ENCODE peak calls at places on chromosomes 1 and 21, in four cellular contexts. M, Y, S and Q are unnamed samples.

GRCh38 chr1:236893626-236894545 is 98.8 kb downstream of the MTR start:
- DNase-seq in M (no peak), Y (no peak), S (no peak), Q (no peak)

GRCh38 chr1:23194119-23194984 is 22.9 kb downstream of the HTR1D start:
- DNase-seq in M (no peak), Y (no peak), S (no peak), Q (no peak)

GRCh38 chr1:235642021-235642942 is 7.3 kb downstream of the GNG4 start:
- DNase-seq in M (no peak), Y (no peak), S (no peak), Q (no peak)

GRCh38 chr21:44881586-44881939 is 8.1 kb upstream of the PTTG1IP start:
- DNase-seq in M (no peak), Y (no peak), S (no peak), Q (no peak)

GRCh38 chr1:22143065-22143514 is at the start of gene WNT4:
- DNase-seq in M (peak), Y (no peak), S (no peak), Q (no peak)

GRCh38 chr1:2610036-2610720 is 22.6 kb downstream of the MMEL1 start:
- DNase-seq in M (no peak), Y (no peak), S (no peak), Q (no peak)

GRCh38 chr21:40555129-40555528 is 291.8 kb downstream of the DSCAM start:
- DNase-seq in M (no peak), Y (no peak), S (no peak), Q (no peak)

GRCh38 chr1:201481004-201481380 is 12.0 kb upstream of the PHLDA3 start:
- DNase-seq in M (no peak), Y (peak), S (no peak), Q (no peak)

GRCh38 chr1:172626845-172627244 is 32.1 kb upstream of the FASLG start:
- DNase-seq in M (no peak), Y (no peak), S (no peak), Q (no peak)

GRCh38 chr1:157407917-157408525 is 144.3 kb downstream of the FCRL5 start:
- DNase-seq in M (no peak), Y (no peak), S (no peak), Q (no peak)

GRCh38 chr1:7510389-7510931 is 260.6 kb upstream of the VAMP3 start:
- DNase-seq in M (no peak), Y (no peak), S (no peak), Q (no peak)

GRCh38 chr1:220786337-220787068 is at the start of gene MTARC1:
- DNase-seq in M (peak), Y (no peak), S (peak), Q (peak)

GRCh38 chr1:117959364-117959763 is 29.8 kb downstream of the WDR3 start:
- DNase-seq in M (no peak), Y (no peak), S (no peak), Q (no peak)

GRCh38 chr1:32886012-32886827 is at the start of gene HPCA:
- DNase-seq in M (peak), Y (no peak), S (no peak), Q (no peak)

GRCh38 chr1:33143698-33144097 is 38.1 kb downstream of the TRIM62 start:
- DNase-seq in M (no peak), Y (no peak), S (no peak), Q (no peak)

GRCh38 chr1:52920791-52921291 is 699 bp downstream of the ECHDC2 start:
- DNase-seq in M (peak), Y (peak), S (peak), Q (no peak)

GRCh38 chr1:82625562-82625961 is 824.8 kb downstream of the ADGRL2 start:
- DNase-seq in M (no peak), Y (no peak), S (no peak), Q (no peak)

GRCh38 chr21:43467785-43468184 is 40.9 kb upstream of the SIK1 start:
- DNase-seq in M (no peak), Y (no peak), S (no peak), Q (no peak)

GRCh38 chr21:15850645-15851044 is 120.9 kb downstream of the USP25 start:
- DNase-seq in M (no peak), Y (no peak), S (no peak), Q (no peak)

GRCh38 chr1:109083923-109084322 is 6.6 kb upstream of the TMEM167B start:
- DNase-seq in M (no peak), Y (no peak), S (no peak), Q (no peak)

GRCh38 chr21:45801129-45801735 is 157.7 kb downstream of the PCBP3 start:
- DNase-seq in M (no peak), Y (no peak), S (peak), Q (no peak)

GRCh38 chr1:234661249-234661928 is 51.4 kb upstream of the IRF2BP2 start:
- DNase-seq in M (no peak), Y (no peak), S (no peak), Q (no peak)

GRCh38 chr1:186680031-186681012 is at the start of gene PTGS2:
- DNase-seq in M (peak), Y (peak), S (peak), Q (peak)

GRCh38 chr1:190759807-190760206 is 282.1 kb upstream of the BRINP3 start:
- DNase-seq in M (no peak), Y (no peak), S (no peak), Q (no peak)

GRCh38 chr1:8197493-8198282 is 120.2 kb upstream of the SLC45A1 start:
- DNase-seq in M (peak), Y (peak), S (peak), Q (peak)

GRCh38 chr1:52707927-52708655 is 9.9 kb upstream of the COA7 start:
- DNase-seq in M (no peak), Y (peak), S (no peak), Q (no peak)

GRCh38 chr1:227898502-227899140 is 49.1 kb downstream of the WNT9A start:
- DNase-seq in M (peak), Y (peak), S (peak), Q (peak)

GRCh38 chr1:85544689-85545203 is 35.8 kb upstream of the CCN1 start:
- DNase-seq in M (no peak), Y (peak), S (peak), Q (no peak)

GRCh38 chr1:24275510-24275909 is 43.6 kb upstream of the GRHL3 start:
- DNase-seq in M (no peak), Y (no peak), S (no peak), Q (no peak)

GRCh38 chr1:18640228-18641004 is 9.8 kb downstream of the PAX7 start:
- DNase-seq in M (no peak), Y (no peak), S (no peak), Q (no peak)

GRCh38 chr1:119960501-119960900 is 64.2 kb upstream of the ADAM30 start:
- DNase-seq in M (no peak), Y (no peak), S (no peak), Q (no peak)

GRCh38 chr1:94646151-94646643 is 104.6 kb upstream of the F3 start:
- DNase-seq in M (no peak), Y (no peak), S (no peak), Q (no peak)
- H3K27ac ChIP-seq in M (no peak), Y (no peak), S (no peak), Q (no peak)

GRCh38 chr1:164948101-164948500 is 389.1 kb downstream of the PBX1 start:
- DNase-seq in M (no peak), Y (no peak), S (no peak), Q (no peak)

GRCh38 chr1:164950453-164951052 is 391.6 kb downstream of the PBX1 start:
- DNase-seq in M (no peak), Y (no peak), S (no peak), Q (no peak)

GRCh38 chr1:164953815-164954214 is 394.8 kb downstream of the PBX1 start:
- DNase-seq in M (no peak), Y (no peak), S (no peak), Q (no peak)

GRCh38 chr1:164949758-164950452 is 390.9 kb downstream of the PBX1 start:
- DNase-seq in M (no peak), Y (no peak), S (no peak), Q (no peak)

GRCh38 chr1:164953095-164953494 is 394.1 kb downstream of the PBX1 start:
- DNase-seq in M (no peak), Y (no peak), S (no peak), Q (no peak)
- H3K27ac ChIP-seq in M (no peak), Y (no peak), S (no peak), Q (no peak)

DNA sequence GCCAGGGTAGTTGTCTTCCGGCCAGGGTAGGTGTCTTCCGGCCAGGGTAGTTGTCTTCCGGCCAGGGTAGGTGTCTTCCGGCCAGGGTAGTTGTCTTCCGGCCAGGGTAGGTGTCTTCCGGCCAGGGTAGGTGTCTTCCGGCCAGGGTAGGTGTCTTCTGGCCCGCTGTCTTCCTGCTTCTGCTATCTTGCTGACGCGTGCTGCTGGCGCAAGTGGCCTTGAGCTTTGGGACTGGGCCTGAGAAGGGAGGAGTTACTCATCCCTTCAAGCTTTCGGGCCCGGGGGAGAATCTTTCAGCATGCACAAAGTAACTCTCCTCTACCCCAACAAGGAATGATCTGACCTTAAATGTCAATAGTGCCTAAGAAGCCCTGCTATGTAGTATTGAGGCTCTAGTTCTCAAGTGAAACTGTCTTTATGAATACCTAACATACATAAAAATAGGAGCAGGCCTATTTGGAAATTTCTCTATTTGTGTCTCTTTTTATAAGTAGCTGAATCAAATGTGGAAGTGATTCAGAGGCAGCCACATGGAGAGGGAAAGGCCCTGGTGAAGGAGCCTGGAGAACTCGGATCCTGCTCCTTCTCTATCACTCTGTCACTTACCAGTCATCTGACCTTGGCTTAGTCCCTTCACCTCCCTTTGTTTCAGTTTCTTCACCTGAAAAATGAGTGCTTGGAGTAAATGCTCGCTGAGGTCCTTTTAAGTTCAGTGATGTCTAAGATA is 65.6 kb downstream of the RGL1 start:
- DNase-seq in M (peak), Y (no peak), S (peak), Q (peak)
- H3K27ac ChIP-seq in M (peak), Y (peak), S (peak), Q (peak)

GRCh38 chr1:72227667-72228066 is 54.7 kb downstream of the NEGR1 start:
- DNase-seq in M (no peak), Y (no peak), S (no peak), Q (no peak)
- H3K27ac ChIP-seq in M (peak), Y (no peak), S (peak), Q (no peak)

GRCh38 chr1:89762431-89762800 is 58.4 kb upstream of the LRRC8D start:
- DNase-seq in M (no peak), Y (no peak), S (no peak), Q (no peak)

GRCh38 chr1:89758127-89758526 is 62.7 kb upstream of the LRRC8D start:
- DNase-seq in M (no peak), Y (no peak), S (no peak), Q (no peak)

GRCh38 chr1:89761901-89762300 is 58.9 kb upstream of the LRRC8D start:
- DNase-seq in M (no peak), Y (no peak), S (no peak), Q (no peak)

GRCh38 chr1:89759036-89759435 is 61.8 kb upstream of the LRRC8D start:
- DNase-seq in M (no peak), Y (no peak), S (no peak), Q (no peak)

GRCh38 chr1:89760496-89760895 is 60.3 kb upstream of the LRRC8D start:
- DNase-seq in M (no peak), Y (no peak), S (no peak), Q (no peak)
- H3K27ac ChIP-seq in M (no peak), Y (peak), S (no peak), Q (no peak)